ENCODE peak calls at places on chromosomes 3 and 15, in six cellular contexts. H is fibroblast of mammary gland; F is CD4-positive, alpha-beta T cell; O is cardiac fibroblast; P is neural crest cell; B is fibroblast of pulmonary artery. U is an unnamed sample.

GRCh38 chr3:181488536-181488935 is 223.2 kb upstream of the SOX2 start:
- DNase-seq in H (no peak), O (no peak), F (no peak), B (no peak), P (no peak), U (no peak)

GRCh38 chr3:32421991-32422859 is 30.6 kb downstream of the CMTM7 start:
- DNase-seq in O (peak; percentile 77), B (peak; percentile 92), F (no peak), P (no peak), H (peak; percentile 75), U (no peak)

GRCh38 chr3:39781632-39782031 is 27.8 kb upstream of the MYRIP start:
- DNase-seq in H (no peak), B (no peak), P (no peak), F (no peak), O (no peak), U (no peak)

GRCh38 chr15:40427188-40427587 is 13.6 kb upstream of the BAHD1 start:
- DNase-seq in F (no peak), O (no peak), B (no peak), P (no peak), H (no peak), U (no peak)

GRCh38 chr15:74725241-74725774 is at the start of gene CYP1A1:
- DNase-seq in H (no peak), O (no peak), F (peak; percentile 23), B (no peak), P (peak; percentile 32), U (peak; percentile 28)

GRCh38 chr3:31981206-31982181 is at the start of the genes OSBPL10 and ZNF860:
- DNase-seq in H (peak; percentile 90), P (no peak), O (peak; percentile 91), F (peak; percentile 13), B (peak; percentile 95), U (peak; percentile 43)

GRCh38 chr3:20340324-20340928 is 154.4 kb upstream of the SGO1 start:
- DNase-seq in F (peak; percentile 20), H (peak; percentile 77), P (peak; percentile 83), B (peak; percentile 87), O (peak; percentile 83), U (peak; percentile 82)

GRCh38 chr15:88701561-88702095 is 62.8 kb downstream of the ISG20 start:
- DNase-seq in H (no peak), F (peak; percentile 8), B (peak; percentile 11), P (no peak), O (peak; percentile 8), U (peak; percentile 46)

GRCh38 chr3:126373682-126374601 is 16.7 kb upstream of the KLF15 start:
- DNase-seq in O (peak; percentile 13), P (no peak), B (peak; percentile 39), H (peak; percentile 25), F (no peak), U (no peak)

GRCh38 chr15:35867371-35867770 is 321.4 kb upstream of the DPH6 start:
- DNase-seq in O (no peak), F (no peak), P (no peak), H (no peak), B (no peak), U (no peak)

GRCh38 chr3:138861755-138862333 is 27.1 kb upstream of the PIK3CB start:
- DNase-seq in B (peak; percentile 21), F (no peak), P (peak; percentile 18), H (peak; percentile 82), O (peak; percentile 76), U (peak; percentile 5)

GRCh38 chr3:161126495-161126894 is 21.3 kb upstream of the B3GALNT1 start:
- DNase-seq in B (no peak), H (no peak), F (no peak), P (no peak), O (no peak), U (no peak)

GRCh38 chr3:137325170-137325569 is 367.4 kb downstream of the IL20RB start:
- DNase-seq in F (no peak), H (no peak), P (no peak), B (no peak), O (no peak), U (no peak)

GRCh38 chr15:29596266-29596665 is 226.0 kb downstream of the TJP1 start:
- DNase-seq in P (no peak), B (peak; percentile 66), F (no peak), H (no peak), O (peak; percentile 64), U (no peak)

GRCh38 chr3:124846189-124846588 is 41.0 kb downstream of the ITGB5 start:
- DNase-seq in O (peak; percentile 92), H (peak; percentile 92), B (peak; percentile 92), F (no peak), P (no peak), U (no peak)

GRCh38 chr15:55239440-55240124 is 42.8 kb upstream of the RSL24D1 start:
- DNase-seq in O (no peak), F (no peak), H (no peak), B (no peak), P (no peak), U (no peak)

GRCh38 chr15:56261854-56262509 is 18.3 kb upstream of the RFX7 start:
- DNase-seq in O (no peak), H (no peak), B (no peak), F (no peak), P (no peak), U (no peak)

GRCh38 chr3:78115983-78116382 is 1076.1 kb downstream of the ROBO2 start:
- DNase-seq in P (no peak), B (no peak), F (no peak), H (no peak), O (no peak), U (no peak)

DNA sequence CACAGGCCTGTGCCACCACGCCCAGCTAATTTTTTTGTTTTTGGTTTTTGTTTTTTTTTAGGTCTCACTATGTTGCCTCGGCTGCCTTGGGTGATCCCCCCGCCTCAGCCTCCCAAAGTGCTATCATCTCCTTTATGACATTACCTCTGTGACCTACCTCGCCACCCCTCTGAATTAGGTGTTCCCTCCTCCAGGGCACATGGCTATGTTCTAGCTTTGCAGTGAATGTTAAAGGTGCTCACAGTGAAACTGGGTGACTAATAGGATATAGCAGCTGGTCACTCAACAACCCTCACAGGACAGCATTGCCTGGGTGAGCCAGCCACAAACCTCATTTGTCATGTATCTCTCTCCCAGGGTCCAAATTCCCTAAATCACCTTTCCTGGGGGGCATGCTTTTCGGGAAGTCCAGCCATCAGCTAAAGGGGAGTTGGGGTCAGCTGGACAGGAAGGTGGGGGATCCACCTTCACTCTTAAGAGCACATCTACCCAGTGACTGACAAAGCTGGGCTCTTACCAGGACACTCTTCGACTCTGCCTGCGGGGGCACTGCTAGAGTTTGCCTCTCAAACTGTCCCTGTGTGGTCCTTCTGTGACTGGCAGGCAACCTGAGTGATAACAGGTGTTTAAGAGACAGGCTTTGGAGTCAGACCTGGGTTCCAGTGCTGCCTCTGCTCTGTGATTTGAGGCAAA is 1.6 kb upstream of the TTLL3 start:
- DNase-seq in H (peak; percentile 44), P (no peak), B (peak; percentile 32), O (peak; percentile 48), F (peak; percentile 45), U (peak; percentile 27)
- TF ChIP-seq CTCF in H (peak; percentile 37), P (peak; percentile 44), B (peak; percentile 26), O (peak; percentile 31), F (peak; percentile 30), U (no peak)

DNA sequence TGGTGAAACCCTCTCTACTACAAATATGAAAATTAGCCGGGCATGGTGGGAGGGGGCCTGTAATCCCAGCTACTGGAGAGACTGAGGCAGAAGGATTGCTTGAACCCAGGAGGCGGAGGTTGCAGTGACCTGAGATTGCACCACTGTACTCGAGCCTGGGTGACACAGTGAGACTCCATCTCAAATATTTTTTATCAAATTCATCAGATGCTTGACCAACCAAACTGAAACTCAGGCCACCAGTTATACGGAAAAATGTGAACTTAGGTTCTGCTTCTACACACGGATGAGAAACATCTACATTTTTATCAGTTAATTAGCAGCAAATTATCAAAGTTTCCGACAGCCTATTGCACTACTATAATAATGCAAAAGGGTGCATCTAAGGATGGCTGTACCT is 4.8 kb downstream of the ARF4 start:
- DNase-seq in B (no peak), F (no peak), H (no peak), O (no peak), P (no peak), U (no peak)
- TF ChIP-seq CTCF in B (no peak), F (no peak), H (no peak), O (no peak), P (no peak), U (no peak)

DNA sequence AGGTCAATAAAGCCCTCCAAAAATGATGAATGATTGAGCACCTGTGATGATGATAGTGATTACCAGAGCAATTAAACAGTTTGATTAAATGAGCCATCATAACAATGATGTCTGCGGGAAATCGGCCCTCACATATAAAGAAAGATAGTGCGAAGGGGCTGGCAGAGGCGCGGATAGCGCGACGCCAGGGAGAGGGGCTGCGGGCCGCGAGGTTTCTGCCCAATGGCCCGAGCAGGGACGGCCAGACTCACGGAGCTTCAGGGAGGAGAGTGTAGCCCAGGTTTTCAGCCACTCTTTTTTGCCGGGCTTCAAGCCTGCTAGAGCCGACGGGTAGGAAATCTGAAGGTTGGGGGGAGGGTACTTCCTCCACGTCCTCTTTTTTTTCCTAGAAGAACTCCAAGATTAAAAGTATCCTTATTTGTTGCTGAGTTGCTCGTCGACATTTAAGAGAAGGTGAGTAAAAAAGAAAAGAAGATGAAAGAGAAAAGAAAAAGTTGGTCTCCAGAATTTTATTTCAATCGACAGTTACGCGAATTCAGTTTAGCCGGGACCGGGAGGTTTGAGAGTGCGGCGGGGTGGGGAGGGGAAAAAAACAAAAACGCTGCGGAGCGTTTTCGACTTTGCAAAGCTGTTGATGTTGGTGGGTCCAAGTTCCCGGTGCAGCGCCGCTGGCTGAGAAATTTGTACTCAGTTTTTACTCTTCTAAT is 2.1 kb upstream of the MEIS2 start:
- DNase-seq in H (no peak), F (no peak), P (no peak), B (no peak), O (peak; percentile 51), U (peak; percentile 46)
- TF ChIP-seq CTCF in H (no peak), F (no peak), P (no peak), B (no peak), O (no peak), U (no peak)

GRCh38 chr3:103421460-103421859 is 986.6 kb downstream of the ZPLD1 start:
- DNase-seq in B (no peak), H (no peak), F (no peak), O (no peak), P (no peak), U (no peak)
- TF ChIP-seq CTCF in B (no peak), H (no peak), F (no peak), O (no peak), P (no peak), U (no peak)

GRCh38 chr3:72892081-72892763 is 4.4 kb downstream of the GXYLT2 start:
- DNase-seq in F (no peak), O (peak; percentile 96), H (peak; percentile 98), P (no peak), B (peak; percentile 95), U (no peak)
- TF ChIP-seq CTCF in F (no peak), O (no peak), H (no peak), P (no peak), B (no peak), U (no peak)

DNA sequence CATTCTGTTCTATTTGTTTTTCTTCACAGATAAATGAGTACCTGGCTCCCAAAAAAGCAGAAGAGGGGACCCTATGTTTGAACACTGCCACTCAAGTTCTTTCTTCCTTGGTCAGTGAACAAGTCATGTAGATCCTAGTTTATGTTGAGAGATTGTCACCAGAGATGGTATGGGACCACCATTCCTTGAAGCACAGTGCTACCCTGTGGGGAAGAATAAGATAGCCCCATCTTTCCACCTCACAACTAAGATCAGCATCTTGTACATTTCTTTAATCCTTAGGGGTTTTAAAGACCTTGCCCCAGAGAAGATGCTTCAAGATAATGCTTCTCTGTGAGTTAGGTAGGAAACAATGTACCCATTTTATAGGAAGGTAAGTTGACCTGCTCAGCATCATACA is 233.5 kb upstream of the WNT5A start:
- DNase-seq in O (peak; percentile 65), F (no peak), B (peak; percentile 22), H (peak; percentile 40), P (no peak), U (no peak)
- TF ChIP-seq CTCF in O (peak; percentile 20), F (no peak), B (peak; percentile 3), H (peak; percentile 26), P (no peak), U (no peak)

U was measured in endothelial cell.